ENCODE peak calls at places on chromosomes 11 and 22, in nine cellular contexts. V, K, T, F, N, I, X, D and R are unnamed samples.

GRCh38 chr22:44107341-44107740 is 73.4 kb upstream of the PARVG start:
- DNase-seq in V (no peak), K (no peak), T (no peak), F (no peak), N (no peak), I (no peak), X (no peak), D (no peak), R (no peak)

GRCh38 chr11:15307600-15307999 is 192.9 kb downstream of the INSC start:
- DNase-seq in V (no peak), K (no peak), T (no peak), F (no peak), N (no peak), I (no peak), X (no peak), D (no peak), R (no peak)

GRCh38 chr22:49847751-49848689 is 5.6 kb upstream of the ZBED4 start:
- DNase-seq in V (peak; percentile 69), K (no peak), T (no peak), F (peak; percentile 44), N (no peak), I (no peak), X (no peak), D (no peak), R (peak; percentile 46)

GRCh38 chr11:17164361-17165246 is 43.2 kb downstream of the PIK3C2A start:
- DNase-seq in V (no peak), K (no peak), T (no peak), F (peak; percentile 43), N (no peak), I (no peak), X (no peak), D (peak; percentile 18), R (no peak)

GRCh38 chr11:76030973-76031590 is 175.2 kb downstream of the WNT11 start:
- DNase-seq in V (no peak), K (no peak), T (no peak), F (peak; percentile 55), N (no peak), I (no peak), X (no peak), D (no peak), R (no peak)

GRCh38 chr11:71542856-71543743 is 5.1 kb upstream of the KRTAP5-9 start:
- DNase-seq in V (no peak), K (no peak), T (no peak), F (no peak), N (no peak), I (no peak), X (no peak), D (no peak), R (no peak)

GRCh38 chr11:35796542-35796941 is 134.0 kb downstream of the TRIM44 start:
- DNase-seq in V (no peak), K (no peak), T (no peak), F (peak; percentile 79), N (peak; percentile 52), I (no peak), X (no peak), D (no peak), R (no peak)

GRCh38 chr11:105861225-105861624 is 160.8 kb downstream of the MSANTD4 start:
- DNase-seq in V (no peak), K (no peak), T (no peak), F (no peak), N (no peak), I (no peak), X (no peak), D (no peak), R (peak; percentile 37)

GRCh38 chr11:85752890-85753581 is 57.9 kb downstream of the SYTL2 start:
- DNase-seq in V (no peak), K (no peak), T (no peak), F (no peak), N (no peak), I (peak; percentile 98), X (no peak), D (peak; percentile 88), R (no peak)

GRCh38 chr11:650482-650881 is 13.4 kb downstream of the DRD4 start:
- DNase-seq in V (no peak), K (no peak), T (no peak), F (no peak), N (no peak), I (no peak), X (no peak), D (no peak), R (no peak)